ENCODE peak calls at places on chromosomes 5 and 9, in five cellular contexts. L, Y, N, H and S are unnamed samples.

GRCh38 chr5:80957031-80957761 is 3.0 kb upstream of the RASGRF2 start:
- DNase-seq in L (no peak), Y (no peak), N (no peak), H (no peak), S (no peak)

GRCh38 chr9:30575691-30576090 is 1808.8 kb upstream of the ACO1 start:
- DNase-seq in L (no peak), Y (no peak), N (no peak), H (no peak), S (no peak)

GRCh38 chr5:139676951-139677367 is 28.8 kb downstream of the CXXC5 start:
- DNase-seq in L (no peak), Y (no peak), N (no peak), H (no peak), S (peak; percentile 89)

GRCh38 chr9:132126837-132127236 is 35.0 kb upstream of the NTNG2 start:
- DNase-seq in L (no peak), Y (no peak), N (no peak), H (no peak), S (peak; percentile 23)

GRCh38 chr9:127292415-127292814 is 27.8 kb downstream of the GARNL3 start:
- DNase-seq in L (no peak), Y (no peak), N (no peak), H (peak; percentile 84), S (no peak)

GRCh38 chr5:3428355-3428754 is 167.3 kb upstream of the IRX1 start:
- DNase-seq in L (no peak), Y (no peak), N (no peak), H (no peak), S (no peak)

GRCh38 chr5:87844449-87844848 is 424.2 kb downstream of the TMEM161B start:
- DNase-seq in L (no peak), Y (no peak), N (no peak), H (no peak), S (no peak)

GRCh38 chr5:75463726-75464125 is 47.7 kb downstream of the CERT1 start:
- DNase-seq in L (no peak), Y (no peak), N (no peak), H (no peak), S (no peak)

GRCh38 chr5:14727428-14727865 is 62.9 kb downstream of the OTULIN start:
- DNase-seq in L (peak; percentile 89), Y (peak; percentile 71), N (peak; percentile 71), H (no peak), S (peak; percentile 86)

GRCh38 chr9:126376311-126376902 is 49.8 kb downstream of the MVB12B start:
- DNase-seq in L (no peak), Y (no peak), N (no peak), H (no peak), S (peak; percentile 92)

GRCh38 chr5:18305288-18305899 is 671.1 kb downstream of the TAF11L14 start:
- DNase-seq in L (peak; percentile 45), Y (no peak), N (no peak), H (no peak), S (peak; percentile 44)

GRCh38 chr5:28344803-28345433 is 1306.5 kb upstream of the CDH9 start:
- DNase-seq in L (peak; percentile 67), Y (no peak), N (no peak), H (no peak), S (no peak)

GRCh38 chr5:158951461-158951860 is 148.3 kb downstream of the EBF1 start:
- DNase-seq in L (no peak), Y (no peak), N (no peak), H (no peak), S (no peak)

GRCh38 chr5:158955636-158956035 is 144.1 kb downstream of the EBF1 start:
- DNase-seq in L (no peak), Y (no peak), N (no peak), H (no peak), S (no peak)

GRCh38 chr5:158951951-158952545 is 147.7 kb downstream of the EBF1 start:
- DNase-seq in L (no peak), Y (no peak), N (no peak), H (no peak), S (no peak)

GRCh38 chr5:158953929-158954534 is 145.7 kb downstream of the EBF1 start:
- DNase-seq in L (no peak), Y (no peak), N (no peak), H (no peak), S (no peak)

DNA sequence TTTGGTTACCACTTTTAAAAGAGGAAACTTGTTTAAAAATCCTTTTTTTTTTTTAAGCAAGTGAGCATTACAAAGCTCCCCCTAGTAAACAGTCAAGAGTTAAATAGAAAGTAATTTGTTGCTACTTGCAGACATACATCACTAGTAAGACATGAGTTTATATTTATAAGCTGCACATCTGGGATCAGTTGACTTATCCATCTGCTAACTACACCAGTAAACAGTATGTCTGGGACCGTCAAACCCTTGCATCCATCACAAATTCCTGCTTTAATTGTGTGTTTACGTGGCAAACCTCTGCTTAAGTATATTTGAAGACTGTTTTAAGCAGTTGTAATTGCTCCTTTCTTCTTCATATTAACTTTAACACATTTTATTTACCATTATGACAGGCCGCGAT is 146.8 kb downstream of the EBF1 start:
- DNase-seq in L (no peak), Y (no peak), N (no peak), H (no peak), S (no peak)
- H3K4me3 ChIP-seq in L (no peak overlapping the region), Y (no peak overlapping the region), N (no peak overlapping the region), H (no peak overlapping the region), S (no peak overlapping the region)

GRCh38 chr5:109713453-109713852 is 23.7 kb downstream of the MAN2A1 start:
- DNase-seq in L (no peak), Y (no peak), N (no peak), H (no peak), S (no peak)
- H3K27ac ChIP-seq in L (no peak overlapping the region), Y (no peak overlapping the region), N (peak overlapping the region; percentile 51), H (no peak overlapping the region), S (no peak overlapping the region)

GRCh38 chr5:17081142-17081541 is 136.3 kb upstream of the BASP1 start:
- DNase-seq in L (no peak), Y (no peak), N (no peak), H (no peak), S (no peak)
- TF ChIP-seq CTCF in L (no peak), Y (no peak), N (no peak), H (no peak), S (no peak)

GRCh38 chr9:21096901-21097255 is 19.1 kb upstream of the IFNB1 start:
- DNase-seq in L (no peak), Y (no peak), N (no peak), H (no peak), S (no peak)
- H3K4me3 ChIP-seq in L (no peak overlapping the region), Y (peak overlapping the region; percentile 56), N (peak overlapping the region; percentile 53), H (no peak overlapping the region), S (no peak overlapping the region)

GRCh38 chr9:85510830-85511504 is 230.8 kb downstream of the AGTPBP1 start:
- DNase-seq in L (no peak), Y (peak; percentile 33), N (no peak), H (no peak), S (no peak)
- H3K27ac ChIP-seq in L (no peak overlapping the region), Y (no peak overlapping the region), N (no peak overlapping the region), H (no peak overlapping the region), S (no peak overlapping the region)

GRCh38 chr9:933356-933755 is 43.1 kb upstream of the DMRT3 start:
- DNase-seq in L (no peak), Y (no peak), N (no peak), H (no peak), S (no peak)
- TF ChIP-seq CTCF in L (no peak), Y (no peak), N (no peak), H (no peak), S (no peak)

DNA sequence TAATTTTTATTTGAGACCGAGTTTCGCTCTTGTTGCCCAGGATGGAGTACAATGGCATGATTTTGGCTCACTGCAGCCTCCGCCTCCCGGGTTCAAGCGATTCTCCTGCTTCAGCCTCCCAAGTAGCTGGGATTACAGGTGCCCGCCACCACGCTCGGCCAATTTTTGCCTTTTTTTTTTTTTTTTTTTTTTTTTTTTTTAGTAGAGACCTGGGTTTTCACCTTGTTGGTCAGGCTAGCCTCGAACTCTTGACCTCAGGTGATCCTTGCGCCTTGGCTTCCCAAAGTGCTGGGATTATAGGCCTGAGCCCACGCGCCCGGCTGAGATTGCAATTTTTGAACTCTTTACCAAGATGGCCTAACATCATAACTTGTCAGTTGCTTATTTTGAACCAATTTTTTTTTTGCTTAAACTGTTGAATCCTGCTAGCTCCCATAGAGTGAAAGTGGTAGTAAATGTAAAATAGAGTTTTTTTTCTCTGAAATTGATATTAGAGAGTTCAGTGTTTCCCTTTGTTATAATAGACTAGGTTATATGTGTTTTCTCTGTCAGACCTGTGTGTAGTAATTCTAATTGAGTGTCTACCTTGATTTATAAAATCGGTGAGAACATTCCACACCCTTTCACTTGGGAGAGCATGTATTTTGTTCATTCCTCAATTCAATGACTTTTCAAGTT is 3.8 kb downstream of the GPBP1 start:
- DNase-seq in L (no peak), Y (no peak), N (no peak), H (no peak), S (no peak)
- H3K4me3 ChIP-seq in L (peak overlapping the region; percentile 58), Y (peak overlapping the region; percentile 87), N (peak overlapping the region; percentile 98), H (peak overlapping the region; percentile 94), S (peak overlapping the region; percentile 94)

GRCh38 chr5:11383506-11384095 is 520.6 kb downstream of the CTNND2 start:
- DNase-seq in L (no peak), Y (no peak), N (no peak), H (no peak), S (no peak)

GRCh38 chr5:11385901-11386293 is 518.3 kb downstream of the CTNND2 start:
- DNase-seq in L (no peak), Y (no peak), N (no peak), H (no peak), S (peak; percentile 62)

GRCh38 chr5:11385251-11385900 is 518.9 kb downstream of the CTNND2 start:
- DNase-seq in L (no peak), Y (no peak), N (no peak), H (no peak), S (no peak)

GRCh38 chr5:11387382-11387781 is 516.9 kb downstream of the CTNND2 start:
- DNase-seq in L (no peak), Y (no peak), N (no peak), H (no peak), S (no peak)

DNA sequence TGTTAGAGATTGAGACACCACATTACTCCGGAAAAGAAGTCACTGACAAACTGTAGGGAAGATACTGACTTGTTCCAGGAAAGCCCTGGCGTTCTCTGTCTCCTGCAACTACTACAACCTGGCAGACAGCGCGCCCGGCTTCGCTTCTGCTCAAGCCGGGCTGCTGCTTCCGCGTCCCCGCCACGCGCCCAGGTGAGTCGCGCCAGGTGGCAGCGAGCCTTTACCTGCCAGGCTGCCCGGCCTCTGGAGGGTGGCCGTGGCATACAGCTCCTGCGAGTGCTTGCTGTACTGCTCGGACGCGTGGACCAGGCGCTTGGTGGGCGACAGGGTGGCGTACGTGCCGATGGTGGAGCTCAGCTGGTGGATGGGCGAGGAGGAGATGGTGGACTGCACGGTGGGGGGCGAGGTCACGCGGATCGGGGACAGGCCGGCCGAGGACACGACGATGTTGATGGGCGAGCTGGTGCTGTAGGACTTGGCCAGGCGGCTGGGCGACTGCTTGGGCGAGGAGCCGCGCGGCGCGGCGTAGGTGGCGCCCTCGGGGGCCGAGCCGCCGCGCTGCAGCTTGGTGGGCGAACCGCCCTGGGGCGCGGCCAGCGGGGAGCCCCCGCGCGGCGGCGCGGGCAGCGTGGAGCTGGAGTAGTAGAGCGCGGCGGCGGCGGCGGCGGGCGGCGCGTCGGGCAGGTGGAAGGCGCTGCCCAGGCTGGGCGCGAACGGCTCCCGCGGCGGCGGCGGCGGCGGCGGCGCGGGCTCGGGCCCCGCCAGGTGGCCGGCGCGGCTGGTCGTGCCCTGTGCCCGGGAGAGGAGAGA is 519.6 kb downstream of the CTNND2 start:
- DNase-seq in L (no peak), Y (no peak), N (no peak), H (no peak), S (peak; percentile 53)
- H3K27ac ChIP-seq in L (no peak overlapping the region), Y (no peak overlapping the region), N (no peak overlapping the region), H (no peak overlapping the region), S (peak overlapping the region; percentile 83)